ENCODE peak calls at places on chromosomes 12 and 14, in ten cellular contexts. P is pancreas, W is lower lobe of right lung, M is prostate gland, L is thoracic aorta, H is tibial artery, R is BE2C, E is osteoblast, S is stomach, G is thyroid gland. Y is an unnamed sample. For H3K4me1, the result is how much of the 10 kb centered on the place peaks cover.

GRCh38 chr14:64706552-64707193 is 2.4 kb downstream of the PLEKHG3 start:
- DNase-seq in M (no peak), S (no peak), R (peak), E (no peak), L (no peak), G (no peak), H (peak), P (no peak), W (no peak), Y (no peak)

GRCh38 chr12:2681426-2682205 is 113.2 kb upstream of the FKBP4 start:
- DNase-seq in H (no peak), M (no peak), R (no peak), P (no peak), L (no peak), S (no peak), E (peak), W (no peak), G (no peak), Y (no peak)

GRCh38 chr12:65779946-65780345 is 44.3 kb upstream of the HMGA2 start:
- DNase-seq in L (no peak), R (no peak), G (no peak), S (no peak), E (no peak), M (no peak), H (no peak), P (no peak), W (no peak), Y (no peak)

GRCh38 chr12:54891717-54892478 is 37.6 kb downstream of the MUCL1 start:
- DNase-seq in W (no peak), S (peak), R (no peak), H (no peak), L (no peak), G (no peak), E (no peak), M (peak), P (no peak), Y (peak)

GRCh38 chr12:46908236-46908935 is 82.6 kb upstream of the SLC38A4 start:
- DNase-seq in G (no peak), W (no peak), H (no peak), E (no peak), R (no peak), M (no peak), L (no peak), S (no peak), P (no peak), Y (no peak)

GRCh38 chr14:102985665-102986064 is 63.2 kb downstream of the AMN start:
- DNase-seq in L (no peak), P (no peak), G (no peak), W (no peak), S (no peak), H (peak), E (no peak), M (peak), R (no peak), Y (no peak)

GRCh38 chr14:67916430-67916829 is 96.9 kb downstream of the RAD51B start:
- DNase-seq in R (no peak), L (no peak), P (no peak), H (no peak), M (no peak), W (no peak), E (no peak), G (no peak), S (no peak), Y (no peak)

GRCh38 chr12:20369164-20370000 is 1.0 kb downstream of the PDE3A start:
- DNase-seq in R (peak), S (peak), H (peak), W (peak), E (peak), M (peak), G (peak), P (peak), L (peak), Y (peak)

GRCh38 chr12:14825256-14825655 is 11.3 kb upstream of the SMCO3 start:
- DNase-seq in S (no peak), H (no peak), E (no peak), M (no peak), W (no peak), L (no peak), P (no peak), R (no peak), G (no peak), Y (no peak)

GRCh38 chr14:91395466-91395865 is 22.2 kb downstream of the CCDC88C start:
- DNase-seq in M (no peak), E (no peak), S (no peak), P (no peak), R (no peak), W (no peak), L (no peak), H (no peak), G (no peak), Y (no peak)
- H3K4me1 ChIP-seq in M (half or more), E (under half), S (under half), P (under half), R (under half), W (half or more), L (under half), H (under half), G (under half), Y (under half)

GRCh38 chr12:109462868-109463692 is 14.0 kb downstream of the KCTD10 start:
- DNase-seq in H (peak), P (peak), W (peak), S (peak), E (peak), G (peak), L (peak), R (peak), M (peak), Y (peak)
- H3K4me1 ChIP-seq in H (half or more), P (under half), W (half or more), S (half or more), E (half or more), G (half or more), L (half or more), R (under half), M (under half), Y (under half)

DNA sequence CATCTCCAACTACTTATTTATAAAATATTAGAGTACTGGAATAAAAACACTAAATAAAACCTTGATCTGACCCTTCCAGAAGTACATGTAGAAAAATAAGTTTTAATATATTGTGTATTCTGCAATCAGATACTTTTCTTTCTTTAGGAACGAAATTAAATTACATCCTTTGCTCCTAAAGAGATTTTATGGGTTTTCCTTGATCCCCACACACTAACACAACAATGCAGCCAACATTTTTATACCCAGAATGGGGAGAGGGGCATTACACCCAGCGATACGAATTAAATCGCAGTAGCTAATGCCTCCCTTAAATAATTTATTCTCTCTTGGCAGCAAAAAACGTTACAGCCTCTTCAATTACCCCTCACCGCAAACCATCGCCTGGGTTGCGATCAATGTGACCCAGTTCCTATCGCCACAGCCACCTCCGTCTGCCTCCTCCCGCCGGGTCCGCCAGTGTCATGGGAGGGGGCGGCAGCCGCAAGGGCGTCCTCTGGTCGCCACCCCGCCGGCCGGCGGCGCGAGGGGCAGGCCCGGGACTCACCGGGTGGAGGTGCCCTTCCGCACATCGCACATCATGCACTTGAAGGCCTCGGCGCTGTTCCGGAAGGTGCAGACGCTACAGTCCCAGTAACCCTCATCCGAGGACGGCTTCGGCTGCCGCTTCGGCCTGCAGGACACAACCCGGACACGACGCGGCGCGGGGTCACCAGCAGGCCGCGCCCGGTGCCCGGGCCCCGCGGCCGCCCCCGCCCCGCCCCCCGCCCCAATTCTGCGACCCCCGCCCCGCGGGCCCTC is 796 bp downstream of the YAF2 start:
- DNase-seq in G (peak), P (peak), R (peak), S (peak), M (peak), E (peak), H (peak), W (peak), L (peak), Y (peak)
- H3K4me1 ChIP-seq in G (under half), P (under half), R (under half), S (under half), M (under half), E (under half), H (under half), W (under half), L (under half), Y (under half)

DNA sequence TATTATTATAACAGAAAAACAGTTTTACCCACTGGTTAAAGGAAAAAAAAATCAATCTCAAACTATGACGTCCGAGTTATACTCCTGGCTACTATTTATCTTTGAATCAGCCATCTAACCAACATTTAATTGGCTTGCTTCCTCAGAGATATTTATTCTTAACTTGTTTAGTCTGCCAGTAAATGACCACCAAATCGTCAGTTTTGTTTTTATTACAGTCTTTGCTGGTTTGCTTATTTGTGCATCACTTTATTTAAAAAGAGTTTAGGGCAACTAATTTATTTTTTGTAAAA is 71.2 kb downstream of the RASSF8 start:
- DNase-seq in W (no peak), L (no peak), H (no peak), R (no peak), M (no peak), G (no peak), S (no peak), E (no peak), P (no peak), Y (no peak)
- H3K4me1 ChIP-seq in W (under half), L (under half), H (under half), R (under half), M (under half), G (under half), S (under half), E (half or more), P (under half), Y (under half)